ENCODE peak calls at places on chromosomes 2 and 18, in nine cellular contexts. D, W, J, T, Q, L, N, V and H are unnamed samples.

GRCh38 chr2:151198646-151199045 is 63.0 kb downstream of the RBM43 start:
- DNase-seq in W (peak; percentile 10), T (no peak), D (no peak), L (no peak), Q (no peak), J (no peak), V (no peak), N (no peak), H (peak; percentile 3)

GRCh38 chr2:179768765-179769164 is 92.6 kb downstream of the ZNF385B start:
- DNase-seq in D (no peak), J (no peak), N (peak; percentile 5), L (no peak), Q (no peak), W (peak; percentile 93), T (no peak), V (peak; percentile 62), H (no peak)

GRCh38 chr2:221777119-221777518 is 205.0 kb upstream of the EPHA4 start:
- DNase-seq in Q (no peak), V (no peak), N (no peak), L (no peak), W (no peak), D (no peak), T (no peak), J (no peak), H (no peak)

GRCh38 chr2:37670378-37671012 is 947 bp downstream of the CDC42EP3 start:
- DNase-seq in V (peak; percentile 91), Q (no peak), N (peak; percentile 29), D (no peak), L (no peak), T (no peak), W (no peak), J (no peak), H (no peak)

GRCh38 chr2:120511546-120512320 is 165.8 kb downstream of the INHBB start:
- DNase-seq in D (no peak), W (no peak), N (no peak), T (no peak), V (no peak), J (no peak), L (no peak), Q (no peak), H (no peak)

GRCh38 chr2:35548171-35548570 is 807.4 kb upstream of the CRIM1 start:
- DNase-seq in W (peak; percentile 84), L (no peak), T (no peak), Q (no peak), V (no peak), N (peak; percentile 6), J (no peak), D (no peak), H (peak; percentile 64)

GRCh38 chr2:119407430-119408220 is 24.0 kb upstream of the TMEM37 start:
- DNase-seq in D (peak; percentile 35), W (peak; percentile 42), N (peak; percentile 76), J (peak; percentile 79), V (peak; percentile 83), T (peak; percentile 14), L (no peak), Q (peak; percentile 72), H (peak; percentile 53)

GRCh38 chr2:207734264-207734635 is 22.8 kb downstream of the CCNYL1 start:
- DNase-seq in L (no peak), J (peak; percentile 16), N (peak; percentile 46), W (peak; percentile 36), T (no peak), V (peak; percentile 78), D (no peak), Q (no peak), H (peak; percentile 38)

GRCh38 chr18:77393519-77393918 is 143.9 kb downstream of the GALR1 start:
- DNase-seq in W (no peak), L (no peak), J (no peak), N (no peak), Q (no peak), D (no peak), V (no peak), T (no peak), H (no peak)

GRCh38 chr2:223169830-223170605 is 118.0 kb downstream of the KCNE4 start:
- DNase-seq in N (no peak), D (no peak), W (no peak), T (no peak), L (no peak), V (peak; percentile 53), Q (no peak), J (no peak), H (no peak)

GRCh38 chr18:56447972-56448371 is 190.4 kb downstream of the TXNL1 start:
- DNase-seq in D (no peak), T (no peak), N (no peak), J (no peak), L (no peak), Q (no peak), V (no peak), W (peak; percentile 2), H (no peak)

DNA sequence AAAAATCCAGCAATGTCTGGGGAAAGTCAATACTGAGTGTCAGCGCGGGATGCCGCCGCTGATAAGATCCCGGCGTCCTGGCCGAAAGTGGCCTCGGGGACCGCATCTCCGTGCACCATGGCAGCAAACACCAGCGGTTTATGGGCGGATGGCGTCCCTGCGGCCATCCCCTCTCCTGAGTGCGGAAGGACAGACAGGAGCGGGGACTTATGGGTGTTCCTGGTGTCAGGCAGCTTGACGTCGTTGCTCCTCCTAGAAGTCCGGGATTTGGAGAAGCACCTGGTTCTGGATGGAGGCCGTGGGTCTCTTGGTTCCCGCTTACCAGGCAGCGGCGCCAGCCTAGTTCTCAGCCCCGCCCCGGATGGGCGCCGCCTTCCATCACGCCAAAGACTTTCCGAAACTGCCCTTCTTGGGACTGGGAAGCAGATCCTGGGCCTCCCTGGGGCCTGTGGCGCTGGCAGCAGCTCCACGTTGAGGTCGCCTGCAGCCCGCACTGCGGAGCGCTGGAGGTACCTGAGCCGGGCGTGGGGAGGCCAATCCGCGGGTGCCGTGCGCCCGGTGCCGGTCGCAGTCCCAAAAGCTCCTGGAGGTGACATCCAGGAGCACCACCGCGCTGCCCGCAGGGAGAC is 119.1 kb downstream of the CCDC74A start:
- DNase-seq in J (no peak), D (no peak), T (no peak), V (peak; percentile 59), W (peak; percentile 14), L (no peak), Q (no peak), N (no peak), H (no peak)
- H3K4me3 ChIP-seq in J (no peak overlapping the region), D (no peak overlapping the region), T (no peak overlapping the region), V (peak overlapping the region; percentile 65), W (no peak overlapping the region), L (peak overlapping the region; percentile 31), Q (no peak overlapping the region), N (no peak overlapping the region), H (peak overlapping the region; percentile 16)

GRCh38 chr2:6442252-6442651 is 423.5 kb downstream of the CMPK2 start:
- DNase-seq in J (no peak), Q (no peak), D (no peak), V (no peak), T (no peak), N (no peak), W (peak; percentile 49), L (no peak), H (no peak)
- TF ChIP-seq CTCF in J (no peak), Q (no peak), D (no peak), V (no peak), T (no peak), N (no peak), W (no peak), L (no peak), H (no peak)

GRCh38 chr2:135925571-135925970 is 49.3 kb upstream of the MCM6 start:
- DNase-seq in W (peak; percentile 39), T (no peak), L (no peak), J (no peak), Q (no peak), N (no peak), D (no peak), V (peak; percentile 41), H (no peak)
- H3K36me3 ChIP-seq in W (peaks cover 2% of the 10 kb centered on the region), T (no peaks in the 10 kb centered on the region), L (peaks cover 20% of the 10 kb centered on the region), J (peaks cover 66% of the 10 kb centered on the region), Q (no peaks in the 10 kb centered on the region), N (no peaks in the 10 kb centered on the region), D (peaks cover 19% of the 10 kb centered on the region), V (peaks cover 20% of the 10 kb centered on the region), H (peaks cover 3% of the 10 kb centered on the region)

DNA sequence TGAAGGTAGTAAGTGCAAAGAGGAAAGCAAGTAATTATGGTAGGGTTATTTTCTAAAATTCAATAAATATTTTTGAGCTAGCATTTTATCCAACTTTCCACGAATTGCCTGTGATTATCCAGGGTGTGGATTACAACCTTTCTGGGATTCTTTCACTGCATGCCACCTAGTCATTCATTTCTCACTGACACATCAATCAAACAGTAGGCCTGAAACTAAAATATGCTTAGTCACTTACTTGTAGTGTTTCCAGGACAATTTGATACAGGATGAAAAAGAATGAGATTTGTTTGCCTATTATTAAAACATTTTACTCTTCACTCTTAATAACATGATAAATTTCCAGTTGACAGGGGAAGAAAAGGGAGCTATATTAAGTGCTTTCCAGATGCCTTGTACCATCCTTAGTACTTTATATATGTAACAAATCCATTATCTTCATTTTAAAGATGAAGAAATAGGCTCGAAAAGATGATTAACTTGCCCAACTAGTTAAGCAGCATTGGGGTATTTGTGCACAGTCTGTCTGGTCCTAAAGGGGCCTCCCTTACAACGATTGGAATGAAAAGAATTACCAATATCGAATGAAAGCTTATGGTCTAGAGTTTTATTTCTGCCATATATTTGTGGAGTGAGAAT is 70.4 kb downstream of the KCTD1 start:
- DNase-seq in J (no peak), W (no peak), N (no peak), Q (no peak), T (no peak), L (no peak), V (no peak), D (no peak), H (peak; percentile 81)
- H3K4me3 ChIP-seq in J (no peak overlapping the region), W (no peak overlapping the region), N (no peak overlapping the region), Q (no peak overlapping the region), T (no peak overlapping the region), L (no peak overlapping the region), V (no peak overlapping the region), D (no peak overlapping the region), H (no peak overlapping the region)

GRCh38 chr18:68484241-68484640 is 230.7 kb downstream of the TMX3 start:
- DNase-seq in T (no peak), L (no peak), J (no peak), W (peak; percentile 63), D (peak; percentile 5), Q (no peak), N (no peak), V (peak; percentile 30), H (peak; percentile 38)

GRCh38 chr18:68475911-68476310 is 239.0 kb downstream of the TMX3 start:
- DNase-seq in L (no peak), V (no peak), D (no peak), N (no peak), Q (no peak), W (no peak), J (no peak), T (no peak), H (no peak)

GRCh38 chr18:68482815-68483214 is 232.1 kb downstream of the TMX3 start:
- DNase-seq in V (no peak), W (no peak), Q (no peak), T (no peak), N (no peak), D (no peak), J (no peak), L (no peak), H (no peak)

GRCh38 chr18:68478246-68478645 is 236.7 kb downstream of the TMX3 start:
- DNase-seq in J (no peak), L (no peak), D (no peak), Q (no peak), V (no peak), T (no peak), N (no peak), W (no peak), H (peak; percentile 41)

GRCh38 chr18:68480196-68480595 is 234.7 kb downstream of the TMX3 start:
- DNase-seq in L (no peak), J (no peak), D (no peak), Q (no peak), N (no peak), T (no peak), V (no peak), W (peak; percentile 27), H (no peak)
- TF ChIP-seq CTCF in L (no peak), J (no peak), D (no peak), Q (no peak), N (no peak), T (no peak), V (no peak), W (no peak), H (no peak)

GRCh38 chr2:16141641-16141921 is 201.2 kb downstream of the MYCN start:
- DNase-seq in N (no peak), L (no peak), Q (no peak), J (no peak), W (no peak), T (no peak), D (no peak), V (no peak), H (no peak)
- H3K36me3 ChIP-seq in N (no peaks in the 10 kb centered on the region), L (no peaks in the 10 kb centered on the region), Q (no peaks in the 10 kb centered on the region), J (no peaks in the 10 kb centered on the region), W (no peaks in the 10 kb centered on the region), T (no peaks in the 10 kb centered on the region), D (no peaks in the 10 kb centered on the region), V (no peaks in the 10 kb centered on the region), H (no peaks in the 10 kb centered on the region)